ENCODE peak calls at places on chromosomes 11 and 22, in five cellular contexts. J, L, B, S and P are unnamed samples.
A peak's percentile ranks its signal among the peaks of the same experiment; 100 is the strongest.

GRCh38 chr11:109641549-109641948 is 219.6 kb downstream of the C11orf87 start:
- DNase-seq in J (no peak), S (peak; percentile 47), L (no peak), B (peak; percentile 20), P (no peak)

GRCh38 chr11:70423523-70424505 is 25.5 kb downstream of the CTTN start:
- DNase-seq in L (no peak), B (peak; percentile 84), S (peak; percentile 79), J (no peak), P (no peak)

GRCh38 chr22:25849514-25849913 is 107.5 kb downstream of the MYO18B start:
- DNase-seq in B (no peak), J (no peak), S (no peak), L (no peak), P (no peak)

GRCh38 chr22:41243361-41243760 is 2.6 kb upstream of the CHADL start:
- DNase-seq in J (no peak), B (no peak), S (no peak), L (no peak), P (no peak)

GRCh38 chr11:70584786-70585545 is 186.6 kb downstream of the CTTN start:
- DNase-seq in J (no peak), B (no peak), L (no peak), S (no peak), P (no peak)

GRCh38 chr22:46617250-46618103 is 2.7 kb upstream of the GRAMD4 start:
- DNase-seq in S (peak; percentile 16), B (peak; percentile 65), L (no peak), J (no peak), P (no peak)

GRCh38 chr11:133901316-133901715 is 55.5 kb downstream of the IGSF9B start:
- DNase-seq in S (no peak), J (no peak), L (no peak), B (no peak), P (no peak)

GRCh38 chr11:60265373-60266214 is 14.9 kb upstream of the MS4A4A start:
- DNase-seq in L (peak; percentile 4), J (peak; percentile 50), B (peak; percentile 41), S (peak; percentile 13), P (peak; percentile 25)

GRCh38 chr11:69553416-69554357 is 72.2 kb downstream of the LINC01488 start:
- DNase-seq in S (no peak), J (no peak), L (no peak), B (no peak), P (no peak)

GRCh38 chr11:77159219-77159936 is 31.3 kb downstream of the MYO7A start:
- DNase-seq in L (no peak), J (no peak), B (no peak), S (no peak), P (no peak)

GRCh38 chr22:41768420-41768819 is 32.1 kb upstream of the CCDC134 start:
- DNase-seq in S (no peak), B (peak; percentile 96), J (no peak), L (no peak), P (no peak)

GRCh38 chr11:88390254-88390653 is 52.7 kb upstream of the CTSC start:
- DNase-seq in S (no peak), J (no peak), L (no peak), B (no peak), P (no peak)

GRCh38 chr22:47609653-47610052 is 847.2 kb downstream of the TBC1D22A start:
- DNase-seq in S (no peak), B (no peak), J (no peak), L (no peak), P (no peak)

GRCh38 chr11:10295056-10295901 is 1.3 kb upstream of the SBF2 start:
- DNase-seq in L (no peak), S (peak; percentile 23), B (peak; percentile 49), J (no peak), P (no peak)

GRCh38 chr22:23070418-23071162 is at the start of gene GNAZ:
- DNase-seq in B (no peak), S (no peak), J (peak; percentile 49), L (peak; percentile 22), P (peak; percentile 19)

GRCh38 chr22:49134076-49134475 is 693.6 kb downstream of the BRD1 start:
- DNase-seq in B (no peak), S (no peak), L (no peak), J (no peak), P (no peak)

GRCh38 chr22:23688121-23688520 is 2.7 kb upstream of the RGL4 start:
- DNase-seq in S (no peak), J (no peak), B (no peak), L (no peak), P (no peak)

GRCh38 chr11:120226714-120227113 is 13.2 kb upstream of the POU2F3 start:
- DNase-seq in S (no peak), J (no peak), B (no peak), L (no peak), P (no peak)

GRCh38 chr11:30983810-30984441 is 385.6 kb downstream of the DCDC1 start:
- DNase-seq in S (no peak), B (no peak), L (no peak), J (no peak), P (no peak)

GRCh38 chr11:62013266-62014157 is 46.1 kb upstream of the FTH1 start:
- DNase-seq in L (no peak), S (peak; percentile 72), J (no peak), B (peak; percentile 91), P (no peak)

GRCh38 chr11:122843281-122844150 is 5.2 kb downstream of the CRTAM start:
- DNase-seq in J (peak; percentile 38), L (peak; percentile 77), B (no peak), S (no peak), P (peak; percentile 84)

GRCh38 chr11:59102259-59102765 is 4.7 kb upstream of the FAM111B start:
- DNase-seq in J (peak; percentile 66), L (peak; percentile 13), B (peak; percentile 30), S (peak; percentile 32), P (no peak)

GRCh38 chr11:119447664-119448242 is 24.8 kb upstream of the THY1 start:
- DNase-seq in B (no peak), S (no peak), J (no peak), L (no peak), P (no peak)

GRCh38 chr11:17343907-17344306 is 7.7 kb upstream of the NCR3LG1 start:
- DNase-seq in S (peak; percentile 72), J (no peak), L (no peak), B (peak; percentile 52), P (no peak)

GRCh38 chr11:124745835-124746620 is 6.0 kb downstream of the VSIG2 start:
- DNase-seq in J (peak; percentile 72), S (no peak), L (no peak), B (no peak), P (no peak)

GRCh38 chr11:132674161-132674560 is 858.1 kb downstream of the OPCML start:
- DNase-seq in J (no peak), B (no peak), L (no peak), S (no peak), P (no peak)

GRCh38 chr11:34427171-34427805 is 11.4 kb upstream of the CAT start:
- DNase-seq in J (no peak), L (no peak), B (peak; percentile 99), S (peak; percentile 96), P (no peak)

GRCh38 chr11:82631722-82632630 is 101.7 kb downstream of the FAM181B start:
- DNase-seq in B (peak; percentile 76), S (no peak), L (no peak), J (no peak), P (no peak)

GRCh38 chr11:126197277-126197939 is 14.0 kb downstream of the RPUSD4 start:
- DNase-seq in S (peak; percentile 67), B (peak; percentile 90), L (no peak), J (no peak), P (no peak)

GRCh38 chr22:47997612-47998011 is 1235.2 kb downstream of the TBC1D22A start:
- DNase-seq in B (no peak), S (no peak), J (no peak), L (no peak), P (no peak)

GRCh38 chr11:18374956-18375355 is 19.4 kb upstream of the LDHA start:
- DNase-seq in S (no peak), J (no peak), L (no peak), B (no peak), P (no peak)